ENCODE peak calls at places on chromosomes 16 and 17, in ten cellular contexts. Q, I, D, H, F, G, Z, O, A and P are unnamed samples.

GRCh38 chr16:1537763-1538289 is 4.4 kb downstream of the TMEM204 start:
- DNase-seq in F (no peak), Z (no peak), O (peak; percentile 33), Q (no peak), D (no peak), H (no peak), A (no peak), I (no peak), G (peak; percentile 67), P (no peak)

GRCh38 chr17:36941265-36942021 is 4.2 kb downstream of the LHX1 start:
- DNase-seq in A (no peak), I (no peak), O (no peak), D (no peak), G (no peak), F (peak; percentile 68), Z (no peak), Q (no peak), H (no peak), P (no peak)

GRCh38 chr17:48439473-48439872 is 9.5 kb upstream of the SKAP1 start:
- DNase-seq in F (no peak), A (no peak), O (no peak), G (no peak), I (no peak), Q (no peak), D (peak; percentile 66), H (no peak), Z (no peak), P (no peak)

GRCh38 chr17:17412331-17412730 is 64.5 kb upstream of the MED9 start:
- DNase-seq in F (no peak), Z (no peak), A (peak; percentile 46), H (peak; percentile 52), O (no peak), Q (peak; percentile 71), G (no peak), I (no peak), D (no peak), P (peak; percentile 36)

GRCh38 chr16:74035816-74036215 is 260.8 kb upstream of the PSMD7 start:
- DNase-seq in Z (no peak), D (peak; percentile 11), O (no peak), H (peak; percentile 25), F (no peak), I (no peak), G (no peak), Q (peak; percentile 1), A (no peak), P (peak; percentile 16)

GRCh38 chr16:1019234-1019933 is 37.8 kb downstream of the SOX8 start:
- DNase-seq in F (no peak), Q (peak; percentile 32), A (peak; percentile 26), H (no peak), I (peak; percentile 37), O (no peak), D (no peak), G (no peak), Z (no peak), P (no peak)

GRCh38 chr17:78896091-78896833 is 6.7 kb downstream of the CEP295NL start:
- DNase-seq in G (no peak), D (no peak), I (no peak), Z (no peak), A (no peak), H (no peak), O (no peak), F (no peak), Q (no peak), P (no peak)

GRCh38 chr16:48525201-48526057 is 84.6 kb downstream of the N4BP1 start:
- DNase-seq in Z (no peak), O (no peak), D (no peak), I (no peak), Q (no peak), A (no peak), F (no peak), G (peak; percentile 30), H (no peak), P (no peak)

GRCh38 chr16:66409156-66409555 is 17.9 kb upstream of the BEAN1 start:
- DNase-seq in H (no peak), G (no peak), F (no peak), O (no peak), Q (peak; percentile 73), A (no peak), I (no peak), Z (no peak), D (no peak), P (peak; percentile 30)

GRCh38 chr17:48236681-48237134 is 129.1 kb downstream of the SNX11 start:
- DNase-seq in F (no peak), D (peak; percentile 12), I (no peak), O (no peak), G (no peak), Z (peak; percentile 87), Q (peak; percentile 98), A (no peak), H (peak; percentile 82), P (peak; percentile 79)

GRCh38 chr17:57603978-57604377 is 141.1 kb downstream of the CCDC182 start:
- DNase-seq in I (no peak), Z (no peak), F (no peak), Q (no peak), O (peak; percentile 75), D (peak; percentile 81), A (no peak), H (no peak), G (no peak), P (no peak)

GRCh38 chr16:73361061-73361460 is 313.1 kb upstream of the ZFHX3 start:
- DNase-seq in D (no peak), G (no peak), Z (no peak), Q (no peak), F (no peak), H (no peak), O (no peak), A (no peak), I (no peak), P (no peak)

GRCh38 chr17:14297161-14297851 is 3.6 kb upstream of the HS3ST3B1 start:
- DNase-seq in G (peak; percentile 76), A (no peak), O (no peak), F (peak; percentile 77), H (peak; percentile 29), Z (no peak), D (no peak), Q (peak; percentile 34), I (no peak), P (no peak)

GRCh38 chr17:67636841-67637240 is 80.9 kb upstream of the NOL11 start:
- DNase-seq in H (no peak), D (no peak), A (no peak), I (no peak), F (no peak), G (no peak), Q (peak; percentile 25), Z (no peak), O (no peak), P (no peak)

GRCh38 chr17:31488264-31488981 is 96.9 kb downstream of the RAB11FIP4 start:
- DNase-seq in D (peak; percentile 30), F (peak; percentile 61), G (peak; percentile 86), H (no peak), A (no peak), Z (no peak), Q (peak; percentile 9), O (no peak), I (no peak), P (peak; percentile 18)

GRCh38 chr16:67425046-67425445 is 5.9 kb upstream of the HSD11B2 start:
- DNase-seq in Z (no peak), Q (no peak), H (no peak), D (no peak), O (no peak), A (no peak), I (no peak), F (no peak), G (no peak), P (no peak)
- TF ChIP-seq CTCF in Z (no peak), Q (no peak), H (no peak), D (no peak), O (no peak), A (peak; percentile 8), I (no peak), F (no peak), G (no peak), P (no peak)

GRCh38 chr16:63789603-63790002 is 1332.3 kb downstream of the CDH11 start:
- DNase-seq in Q (peak; percentile 1), O (no peak), A (no peak), H (peak; percentile 11), Z (no peak), F (no peak), D (no peak), I (no peak), G (no peak), P (no peak)
- TF ChIP-seq CTCF in Q (no peak), O (no peak), A (no peak), H (no peak), Z (peak; percentile 54), F (peak; percentile 55), D (no peak), I (peak; percentile 1), G (no peak), P (no peak)

GRCh38 chr17:7394452-7395191 is at the start of gene PLSCR3:
- DNase-seq in O (peak; percentile 70), I (peak; percentile 35), G (peak; percentile 96), Z (no peak), F (peak; percentile 96), A (peak; percentile 45), H (peak; percentile 83), Q (peak; percentile 76), D (peak; percentile 91), P (peak; percentile 83)
- TF ChIP-seq CTCF in O (peak; percentile 20), I (peak; percentile 46), G (peak; percentile 22), Z (peak; percentile 10), F (peak; percentile 64), A (peak; percentile 64), H (peak; percentile 28), Q (no peak), D (peak; percentile 41), P (peak; percentile 29)

GRCh38 chr16:77555781-77556180 is 120.9 kb upstream of the ADAMTS18 start:
- DNase-seq in H (no peak), D (no peak), O (no peak), Z (no peak), F (no peak), G (no peak), I (no peak), A (no peak), Q (no peak), P (no peak)

GRCh38 chr16:77553130-77553529 is 118.3 kb upstream of the ADAMTS18 start:
- DNase-seq in A (no peak), H (no peak), O (no peak), D (no peak), F (no peak), Q (no peak), I (no peak), G (no peak), Z (no peak), P (no peak)

GRCh38 chr16:77557385-77557784 is 122.6 kb upstream of the ADAMTS18 start:
- DNase-seq in Q (no peak), Z (no peak), F (no peak), G (no peak), O (no peak), H (no peak), A (no peak), D (no peak), I (no peak), P (no peak)

GRCh38 chr16:77556203-77556602 is 121.4 kb upstream of the ADAMTS18 start:
- DNase-seq in O (no peak), G (no peak), A (no peak), Q (no peak), D (no peak), H (no peak), I (no peak), F (peak; percentile 53), Z (no peak), P (no peak)

DNA sequence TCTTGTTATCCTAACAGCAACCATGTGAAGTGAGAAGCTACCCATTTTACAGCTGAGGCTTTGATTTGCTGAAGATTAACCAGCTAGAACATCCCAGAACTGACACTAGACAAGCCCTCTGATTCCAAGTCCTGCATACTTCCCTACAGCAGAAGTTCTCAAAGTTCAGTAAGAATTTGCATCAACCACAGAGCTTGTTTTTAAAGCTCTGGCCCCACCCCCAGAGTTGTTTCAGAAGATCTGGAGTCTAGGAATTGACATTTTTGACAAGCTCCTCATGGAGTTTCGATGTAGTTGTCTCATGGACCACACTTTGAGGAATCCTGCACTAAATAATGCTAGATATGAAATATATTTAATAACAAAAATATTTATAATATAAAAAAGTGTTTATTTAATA is 120.3 kb upstream of the ADAMTS18 start:
- DNase-seq in Z (no peak), Q (no peak), H (no peak), A (no peak), G (no peak), D (no peak), F (no peak), I (no peak), O (no peak), P (no peak)
- TF ChIP-seq CTCF in Z (no peak), Q (no peak), H (no peak), A (no peak), G (no peak), D (no peak), F (no peak), I (no peak), O (no peak), P (no peak)